ENCODE peak calls at places on chromosome 20, in eight cellular contexts. N, R, E, D, T, G, S and Z are unnamed samples.

GRCh38 chr20:48716541-48716940 is 111.3 kb downstream of the PREX1 start:
- DNase-seq in E (no peak), D (no peak), N (no peak), R (no peak), T (no peak), G (no peak), S (no peak), Z (no peak)

GRCh38 chr20:48749437-48749836 is 78.4 kb downstream of the PREX1 start:
- DNase-seq in R (no peak), T (no peak), G (no peak), N (no peak), E (no peak), S (no peak), D (no peak), Z (no peak)

GRCh38 chr20:45313065-45313695 is 5.1 kb upstream of the MATN4 start:
- DNase-seq in G (no peak), N (no peak), R (no peak), D (no peak), S (no peak), T (no peak), E (no peak), Z (no peak)

GRCh38 chr20:46260480-46260879 is 47.8 kb downstream of the CDH22 start:
- DNase-seq in D (no peak), E (peak; percentile 9), S (no peak), N (no peak), T (no peak), R (no peak), G (peak; percentile 44), Z (no peak)

GRCh38 chr20:6074145-6074561 is 20.3 kb upstream of the LRRN4 start:
- DNase-seq in N (no peak), G (no peak), T (no peak), D (no peak), S (no peak), E (peak; percentile 31), R (no peak), Z (peak; percentile 87)

GRCh38 chr20:5933802-5934436 is 16.4 kb downstream of the TRMT6 start:
- DNase-seq in E (peak; percentile 42), R (peak; percentile 60), N (no peak), T (no peak), S (no peak), G (no peak), D (no peak), Z (peak; percentile 63)

GRCh38 chr20:50569864-50570836 is 60.0 kb downstream of the PTPN1 start:
- DNase-seq in T (no peak), S (no peak), D (no peak), E (peak; percentile 49), R (peak; percentile 64), G (no peak), N (no peak), Z (no peak)

GRCh38 chr20:47568019-47568418 is 66.3 kb downstream of the NCOA3 start:
- DNase-seq in E (peak; percentile 91), G (no peak), N (peak; percentile 44), T (peak; percentile 72), R (no peak), S (no peak), D (no peak), Z (peak; percentile 16)

GRCh38 chr20:44614525-44614924 is 32.1 kb downstream of the PKIG start:
- DNase-seq in T (peak; percentile 85), D (peak; percentile 19), E (no peak), S (no peak), R (no peak), N (no peak), G (no peak), Z (no peak)

GRCh38 chr20:62815066-62815991 is 1.5 kb upstream of the COL9A3 start:
- DNase-seq in S (no peak), R (no peak), N (no peak), T (no peak), E (peak; percentile 61), G (no peak), D (no peak), Z (no peak)

GRCh38 chr20:62876441-62876825 is 14.8 kb upstream of the TCFL5 start:
- DNase-seq in D (no peak), G (no peak), R (no peak), N (no peak), E (no peak), T (no peak), S (no peak), Z (no peak)

GRCh38 chr20:50029697-50030428 is 47.1 kb downstream of the SNAI1 start:
- DNase-seq in T (peak; percentile 76), D (no peak), S (no peak), G (peak; percentile 88), E (peak; percentile 99), R (no peak), N (no peak), Z (peak; percentile 68)

GRCh38 chr20:35271073-35271882 is 6.6 kb downstream of the MMP24OS start:
- DNase-seq in R (no peak), E (no peak), N (no peak), T (no peak), G (no peak), D (no peak), S (no peak), Z (no peak)

GRCh38 chr20:9204979-9205378 is 136.1 kb downstream of the PLCB4 start:
- DNase-seq in T (no peak), E (no peak), D (no peak), G (no peak), N (no peak), R (no peak), S (no peak), Z (no peak)

GRCh38 chr20:10883166-10883565 is 209.4 kb upstream of the JAG1 start:
- DNase-seq in S (no peak), E (no peak), T (no peak), D (no peak), G (no peak), N (no peak), R (peak; percentile 6), Z (no peak)

GRCh38 chr20:40938020-40938419 is 90.6 kb upstream of the TOP1 start:
- DNase-seq in R (no peak), G (no peak), E (no peak), T (no peak), S (no peak), N (no peak), D (no peak), Z (peak; percentile 38)

GRCh38 chr20:56867128-56867527 is 238.0 kb downstream of the TFAP2C start:
- DNase-seq in T (no peak), E (no peak), N (no peak), G (no peak), D (no peak), R (no peak), S (no peak), Z (no peak)

GRCh38 chr20:58312836-58313235 is 3.3 kb downstream of the RAB22A start:
- DNase-seq in D (no peak), S (no peak), E (no peak), R (no peak), N (no peak), G (no peak), T (no peak), Z (no peak)

GRCh38 chr20:5642155-5642981 is 107.8 kb upstream of the SHLD1 start:
- DNase-seq in S (no peak), G (no peak), D (peak; percentile 3), E (peak; percentile 87), N (no peak), T (peak; percentile 72), R (peak; percentile 58), Z (no peak)

GRCh38 chr20:29756664-29757063 is 1500.8 kb upstream of the DEFB115 start:
- DNase-seq in T (no peak), D (no peak), N (no peak), E (no peak), R (no peak), G (no peak), S (no peak), Z (no peak)

GRCh38 chr20:57834306-57834863 is 124.6 kb upstream of the PMEPA1 start:
- DNase-seq in R (no peak), N (no peak), T (no peak), D (no peak), E (no peak), S (no peak), G (no peak), Z (no peak)

GRCh38 chr20:15756401-15756800 is 816.8 kb downstream of the KIF16B start:
- DNase-seq in E (no peak), N (no peak), T (no peak), S (no peak), D (no peak), G (no peak), R (no peak), Z (no peak)

GRCh38 chr20:1204061-1204460 is 807 bp downstream of the C20orf202 start:
- DNase-seq in S (no peak), E (no peak), R (peak; percentile 24), N (no peak), T (no peak), D (no peak), G (no peak), Z (no peak)

GRCh38 chr20:15214051-15214450 is 876.6 kb upstream of the FLRT3 start:
- DNase-seq in D (no peak), R (no peak), G (no peak), T (no peak), S (no peak), E (no peak), N (no peak), Z (no peak)